ENCODE peak calls at places on chromosomes 6 and 20, in ten cellular contexts. Q, H, W, P, K, D, I, R, X and M are unnamed samples.

GRCh38 chr6:33252758-33253157 is 18.9 kb downstream of the VPS52 start:
- DNase-seq in Q (no peak), H (no peak), W (no peak), P (no peak), K (no peak), D (no peak), I (no peak), R (no peak), X (no peak), M (no peak)

GRCh38 chr6:99997141-99997540 is 3.1 kb upstream of the MCHR2 start:
- DNase-seq in Q (no peak), H (no peak), W (no peak), P (no peak), K (no peak), D (no peak), I (no peak), R (no peak), X (no peak), M (no peak)

GRCh38 chr6:169263836-169264608 is 10.4 kb upstream of the THBS2 start:
- DNase-seq in Q (no peak), H (no peak), W (peak; percentile 77), P (no peak), K (no peak), D (no peak), I (peak; percentile 78), R (peak; percentile 52), X (no peak), M (peak; percentile 55)

GRCh38 chr6:81772741-81773140 is 20.3 kb upstream of the TENT5A start:
- DNase-seq in Q (peak; percentile 77), H (no peak), W (no peak), P (no peak), K (no peak), D (no peak), I (no peak), R (no peak), X (no peak), M (no peak)

GRCh38 chr20:38671186-38671585 is 53.1 kb upstream of the SLC32A1 start:
- DNase-seq in Q (no peak), H (no peak), W (no peak), P (no peak), K (peak; percentile 95), D (no peak), I (peak; percentile 61), R (no peak), X (peak; percentile 72), M (no peak)

GRCh38 chr6:105810105-105810921 is 275.8 kb upstream of the PRDM1 start:
- DNase-seq in Q (peak; percentile 92), H (no peak), W (peak; percentile 25), P (peak; percentile 68), K (no peak), D (peak; percentile 57), I (no peak), R (peak; percentile 49), X (no peak), M (no peak)

GRCh38 chr6:151445482-151445881 is 6.4 kb downstream of the RMND1 start:
- DNase-seq in Q (no peak), H (no peak), W (peak; percentile 87), P (no peak), K (no peak), D (no peak), I (no peak), R (no peak), X (no peak), M (no peak)

GRCh38 chr6:150456902-150457643 is 88.3 kb downstream of the IYD start:
- DNase-seq in Q (no peak), H (no peak), W (no peak), P (no peak), K (no peak), D (peak; percentile 8), I (no peak), R (no peak), X (no peak), M (no peak)

GRCh38 chr20:57777911-57778310 is 68.1 kb upstream of the PMEPA1 start:
- DNase-seq in Q (no peak), H (no peak), W (no peak), P (no peak), K (no peak), D (no peak), I (no peak), R (no peak), X (no peak), M (no peak)

GRCh38 chr20:43949741-43950618 is 35.3 kb downstream of the TOX2 start:
- DNase-seq in Q (peak; percentile 88), H (peak; percentile 49), W (peak; percentile 46), P (peak; percentile 81), K (no peak), D (no peak), I (no peak), R (no peak), X (no peak), M (no peak)

GRCh38 chr6:30727920-30728605 is 7.9 kb downstream of the TUBB start:
- DNase-seq in Q (no peak), H (no peak), W (peak; percentile 63), P (no peak), K (no peak), D (no peak), I (no peak), R (no peak), X (no peak), M (no peak)

GRCh38 chr6:132893772-132894490 is 79.6 kb downstream of the RPS12 start:
- DNase-seq in Q (no peak), H (no peak), W (no peak), P (no peak), K (no peak), D (no peak), I (no peak), R (no peak), X (no peak), M (no peak)

GRCh38 chr6:148217051-148217450 is 125.6 kb upstream of the SASH1 start:
- DNase-seq in Q (no peak), H (no peak), W (no peak), P (no peak), K (no peak), D (no peak), I (no peak), R (no peak), X (no peak), M (no peak)

GRCh38 chr6:6837541-6838080 is 249.1 kb downstream of the LY86 start:
- DNase-seq in Q (no peak), H (no peak), W (no peak), P (no peak), K (no peak), D (no peak), I (no peak), R (no peak), X (no peak), M (no peak)

GRCh38 chr6:155352812-155353211 is 38.5 kb upstream of the TFB1M start:
- DNase-seq in Q (no peak), H (no peak), W (peak; percentile 66), P (no peak), K (no peak), D (no peak), I (no peak), R (no peak), X (no peak), M (no peak)

GRCh38 chr6:56864171-56864616 is 90.7 kb upstream of the BEND6 start:
- DNase-seq in Q (no peak), H (no peak), W (no peak), P (no peak), K (no peak), D (peak; percentile 73), I (no peak), R (no peak), X (peak; percentile 28), M (no peak)

GRCh38 chr20:50246367-50247195 is 56.0 kb downstream of the CEBPB start:
- DNase-seq in Q (no peak), H (no peak), W (no peak), P (no peak), K (no peak), D (no peak), I (no peak), R (no peak), X (no peak), M (no peak)

GRCh38 chr6:46848684-46849360 is 55.6 kb downstream of the MEP1A start:
- DNase-seq in Q (no peak), H (peak; percentile 18), W (peak; percentile 83), P (peak; percentile 78), K (peak; percentile 65), D (peak; percentile 89), I (peak; percentile 74), R (peak; percentile 84), X (peak; percentile 74), M (peak; percentile 85)

GRCh38 chr20:22414354-22414753 is 170.0 kb downstream of the FOXA2 start:
- DNase-seq in Q (no peak), H (no peak), W (peak; percentile 81), P (no peak), K (no peak), D (no peak), I (no peak), R (no peak), X (peak; percentile 28), M (no peak)

GRCh38 chr6:137832110-137832509 is 34.9 kb upstream of the TNFAIP3 start:
- DNase-seq in Q (no peak), H (no peak), W (peak; percentile 76), P (no peak), K (no peak), D (peak; percentile 81), I (no peak), R (no peak), X (no peak), M (no peak)

GRCh38 chr20:37610203-37610798 is 82.6 kb upstream of the BLCAP start:
- DNase-seq in Q (no peak), H (no peak), W (no peak), P (no peak), K (no peak), D (no peak), I (no peak), R (no peak), X (no peak), M (no peak)

GRCh38 chr6:108476381-108476780 is 84.3 kb upstream of the FOXO3 start:
- DNase-seq in Q (no peak), H (no peak), W (no peak), P (no peak), K (peak; percentile 39), D (no peak), I (peak; percentile 50), R (no peak), X (peak; percentile 5), M (no peak)

GRCh38 chr6:154710689-154711088 is 22.5 kb upstream of the SCAF8 start:
- DNase-seq in Q (no peak), H (no peak), W (no peak), P (no peak), K (no peak), D (no peak), I (no peak), R (no peak), X (no peak), M (no peak)

GRCh38 chr6:20118877-20119276 is 93.4 kb downstream of the MBOAT1 start:
- DNase-seq in Q (no peak), H (no peak), W (no peak), P (no peak), K (no peak), D (no peak), I (no peak), R (no peak), X (no peak), M (no peak)

GRCh38 chr20:37649017-37649416 is 44.8 kb upstream of the CTNNBL1 start:
- DNase-seq in Q (no peak), H (no peak), W (no peak), P (no peak), K (no peak), D (no peak), I (no peak), R (peak; percentile 23), X (no peak), M (no peak)

GRCh38 chr6:79513111-79513510 is 24.1 kb downstream of the LCA5 start:
- DNase-seq in Q (no peak), H (no peak), W (no peak), P (no peak), K (no peak), D (no peak), I (no peak), R (no peak), X (no peak), M (no peak)

GRCh38 chr6:159043236-159043635 is 1.6 kb downstream of the TAGAP start:
- DNase-seq in Q (peak; percentile 61), H (no peak), W (no peak), P (no peak), K (no peak), D (no peak), I (no peak), R (no peak), X (no peak), M (no peak)